ENCODE peak calls at places on chromosomes 13 and 19, in four cellular contexts. D, S, A and P are unnamed samples.

GRCh38 chr13:67147257-67148218 is 82.6 kb downstream of the PCDH9 start:
- DNase-seq in A (no peak), S (peak), D (peak), P (peak)

GRCh38 chr13:24921003-24921402 is 157.0 kb downstream of the RNF17 start:
- DNase-seq in A (no peak), S (no peak), D (no peak), P (no peak)

GRCh38 chr19:6138066-6138465 is 2.6 kb downstream of the ACSBG2 start:
- DNase-seq in D (peak), A (no peak), S (peak), P (no peak)

GRCh38 chr13:37984357-37984756 is 114.8 kb upstream of the TRPC4 start:
- DNase-seq in D (peak), A (no peak), S (no peak), P (no peak)

GRCh38 chr13:41645313-41645712 is 188.0 kb downstream of the RGCC start:
- DNase-seq in S (peak), A (no peak), D (peak), P (no peak)

GRCh38 chr13:50468849-50469669 is 374.4 kb downstream of the DLEU7 start:
- DNase-seq in S (no peak), A (no peak), D (no peak), P (no peak)

GRCh38 chr19:15629003-15629880 is 11.5 kb upstream of the CYP4F3 start:
- DNase-seq in S (peak), A (peak), D (peak), P (peak)

GRCh38 chr13:40440990-40441820 is 225.2 kb downstream of the FOXO1 start:
- DNase-seq in D (peak), S (peak), A (peak), P (peak)

GRCh38 chr19:45264781-45265317 is 13.8 kb downstream of the MARK4 start:
- DNase-seq in S (no peak), D (no peak), A (no peak), P (no peak)

GRCh38 chr13:112561478-112561877 is 26.5 kb downstream of the TUBGCP3 start:
- DNase-seq in S (no peak), D (no peak), A (no peak), P (no peak)

GRCh38 chr19:16143399-16144215 is at the start of gene HSH2D:
- DNase-seq in S (no peak), D (no peak), A (no peak), P (peak)

GRCh38 chr13:94313321-94313720 is 166.2 kb downstream of the DCT start:
- DNase-seq in A (no peak), S (no peak), D (peak), P (no peak)

GRCh38 chr19:40607311-40607871 is 6.2 kb downstream of the LTBP4 start:
- DNase-seq in D (no peak), S (no peak), A (peak), P (no peak)

GRCh38 chr19:14375055-14375581 is 6.1 kb upstream of the ADGRE5 start:
- DNase-seq in A (no peak), S (no peak), D (no peak), P (peak)

GRCh38 chr19:56727731-56728130 is 56.2 kb upstream of the ZNF835 start:
- DNase-seq in A (no peak), D (no peak), S (no peak), P (no peak)

GRCh38 chr13:91805605-91806004 is 407.2 kb downstream of the GPC5 start:
- DNase-seq in D (no peak), S (no peak), A (no peak), P (no peak)

GRCh38 chr13:31046711-31047279 is 114.3 kb downstream of the TEX26 start:
- DNase-seq in D (peak), S (peak), A (peak), P (peak)

GRCh38 chr19:48043675-48044258 is at the start of gene CABP5:
- DNase-seq in D (no peak), A (no peak), S (no peak), P (no peak)

GRCh38 chr19:40604647-40605200 is 3.6 kb downstream of the LTBP4 start:
- DNase-seq in A (peak), S (no peak), D (no peak), P (peak)

GRCh38 chr13:41311607-41312500 is 787 bp downstream of the NAA16 start:
- DNase-seq in D (peak), A (peak), S (no peak), P (peak)

GRCh38 chr19:39428309-39429112 is 7.2 kb downstream of the RPS16 start:
- DNase-seq in S (peak), D (peak), A (peak), P (peak)

GRCh38 chr13:22148187-22148586 is 477.3 kb downstream of the FGF9 start:
- DNase-seq in S (no peak), D (no peak), A (no peak), P (no peak)

GRCh38 chr13:107563099-107563925 is 652.0 kb downstream of the LIG4 start:
- DNase-seq in A (no peak), S (no peak), D (no peak), P (no peak)

GRCh38 chr19:50969413-50969760 is at the start of gene KLK6:
- DNase-seq in A (no peak), D (no peak), S (no peak), P (no peak)

GRCh38 chr13:26508885-26509284 is 48.6 kb upstream of the WASF3 start:
- DNase-seq in D (peak), S (peak), A (peak), P (peak)

GRCh38 chr13:28049215-28049614 is 51.2 kb downstream of the FLT3 start:
- DNase-seq in S (no peak), A (no peak), D (no peak), P (no peak)

GRCh38 chr13:35648109-35648508 is 171.6 kb upstream of the MAB21L1 start:
- DNase-seq in S (no peak), A (no peak), D (peak), P (no peak)

GRCh38 chr13:49858183-49858856 is 65.8 kb upstream of the KPNA3 start:
- DNase-seq in A (no peak), S (peak), D (peak), P (no peak)

GRCh38 chr19:4089400-4089908 is 22.8 kb upstream of the ZBTB7A start:
- DNase-seq in A (no peak), D (no peak), S (no peak), P (peak)

GRCh38 chr19:12745166-12745897 is 6.3 kb upstream of the BEST2 start:
- DNase-seq in A (no peak), D (no peak), S (no peak), P (no peak)

GRCh38 chr13:74132768-74133656 is 1.2 kb downstream of the KLF12 start:
- DNase-seq in A (peak), D (no peak), S (no peak), P (peak)

GRCh38 chr19:30516586-30516985 is 144.4 kb downstream of the ZNF536 start:
- DNase-seq in D (no peak), S (peak), A (no peak), P (no peak)

GRCh38 chr19:10553943-10554381 is 10.3 kb downstream of the ATG4D start:
- DNase-seq in D (no peak), A (no peak), S (no peak), P (no peak)

GRCh38 chr19:10553087-10553667 is 9.5 kb downstream of the ATG4D start:
- DNase-seq in A (no peak), D (no peak), S (no peak), P (no peak)

GRCh38 chr19:10555613-10555979 is 10.2 kb downstream of the KRI1 start:
- DNase-seq in S (no peak), A (no peak), D (no peak), P (no peak)

GRCh38 chr19:10552596-10553053 is 8.9 kb downstream of the ATG4D start:
- DNase-seq in D (peak), S (no peak), A (no peak), P (no peak)

DNA sequence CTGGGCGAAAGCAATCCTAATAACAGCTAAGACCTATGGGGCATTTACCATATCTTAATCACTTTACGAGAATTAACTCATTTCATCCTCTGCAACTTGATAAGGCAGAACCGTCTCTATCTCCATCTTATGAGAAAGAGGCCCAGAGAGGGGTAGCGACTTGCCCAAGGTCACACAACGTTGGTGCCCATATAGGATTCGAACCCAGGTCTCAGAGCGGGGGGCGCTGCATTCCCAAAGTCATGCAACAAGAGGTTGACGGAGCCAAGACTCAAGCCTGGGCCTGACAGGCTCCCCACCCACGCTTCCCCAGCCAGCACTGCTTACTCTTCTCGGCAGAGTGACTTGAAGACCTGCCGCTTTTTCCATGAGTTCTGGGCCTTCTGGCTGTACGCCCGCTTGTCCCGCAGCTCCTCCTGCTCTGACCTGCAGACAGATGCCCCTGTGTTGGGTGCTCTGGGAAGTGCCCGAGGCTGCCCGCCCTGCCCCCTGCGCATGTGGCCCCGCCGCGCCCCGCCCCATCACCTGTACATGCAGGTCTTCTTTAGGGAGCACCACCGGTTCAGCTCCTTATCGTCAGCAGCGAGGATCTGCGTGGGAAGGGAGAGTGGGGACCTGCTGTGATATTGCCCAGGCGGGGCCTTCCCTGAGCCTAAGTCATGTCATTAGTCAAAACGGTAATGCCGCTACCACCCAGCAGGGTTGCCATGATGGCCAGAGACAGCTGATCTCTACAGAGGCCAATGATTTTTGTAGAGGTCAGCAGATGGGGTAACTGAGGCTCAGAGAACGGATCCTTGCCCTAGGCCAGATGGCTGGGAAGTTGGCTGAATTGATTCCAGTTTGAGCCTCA is 10.8 kb downstream of the KRI1 start:
- DNase-seq in S (no peak), A (no peak), D (no peak), P (no peak)
- TF ChIP-seq CTCF in S (no peak), A (no peak), D (no peak), P (no peak)

GRCh38 chr19:42313096-42313839 is at the start of gene TMEM145:
- DNase-seq in A (peak), D (peak), S (no peak), P (no peak)
- H3K4me3 ChIP-seq in A (peak), D (peak), S (peak), P (peak)

GRCh38 chr19:24140591-24140990 is 53.6 kb downstream of the ZNF254 start:
- DNase-seq in S (no peak), D (no peak), A (no peak), P (no peak)

GRCh38 chr19:24142771-24143170 is 55.8 kb downstream of the ZNF254 start:
- DNase-seq in D (no peak), S (no peak), A (no peak), P (no peak)

GRCh38 chr19:24140099-24140498 is 53.1 kb downstream of the ZNF254 start:
- DNase-seq in A (no peak), D (peak), S (peak), P (no peak)

GRCh38 chr19:24141612-24142011 is 54.6 kb downstream of the ZNF254 start:
- DNase-seq in A (no peak), D (no peak), S (no peak), P (no peak)
- TF ChIP-seq CTCF in A (no peak), D (no peak), S (no peak), P (no peak)

DNA sequence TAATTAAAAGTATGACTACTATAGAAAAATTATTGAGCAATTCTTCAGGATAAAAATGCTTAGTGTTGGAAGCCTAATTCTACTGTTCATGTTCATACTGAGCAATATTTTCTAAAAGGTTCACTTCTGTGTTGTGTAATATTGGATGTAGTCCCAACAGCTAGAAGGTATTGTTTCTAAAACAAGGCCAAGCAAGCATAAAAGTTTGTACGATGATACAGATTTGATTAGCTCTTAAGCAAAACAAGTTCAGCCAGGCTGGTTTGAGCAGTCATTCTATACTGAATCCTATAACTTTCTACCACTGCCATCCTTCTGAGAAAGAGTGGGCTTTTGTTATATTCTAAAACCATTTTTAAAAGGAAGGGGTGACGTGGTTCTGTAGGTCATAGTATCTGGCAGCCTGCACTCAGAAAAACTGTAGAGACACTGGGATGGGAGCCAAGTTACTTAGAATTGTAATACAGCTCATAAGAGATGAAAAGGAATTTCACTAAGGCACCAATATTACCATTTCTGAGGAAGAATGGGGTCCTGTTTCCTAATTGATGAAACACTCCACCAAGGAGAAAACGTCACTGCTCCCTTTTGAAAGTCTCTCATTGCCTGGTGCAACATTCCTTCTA is 275.0 kb upstream of the DACH1 start:
- DNase-seq in S (no peak), A (no peak), D (peak), P (no peak)
- H3K4me3 ChIP-seq in S (no peak), A (no peak), D (no peak), P (no peak)

GRCh38 chr13:106028916-106029315 is 506.5 kb downstream of the EFNB2 start:
- DNase-seq in D (no peak), S (peak), A (no peak), P (no peak)

GRCh38 chr13:106029901-106030300 is 505.6 kb downstream of the EFNB2 start:
- DNase-seq in D (no peak), A (no peak), S (no peak), P (no peak)

GRCh38 chr13:106034201-106034600 is 501.3 kb downstream of the EFNB2 start:
- DNase-seq in A (no peak), D (peak), S (no peak), P (no peak)

GRCh38 chr13:106036870-106037269 is 498.6 kb downstream of the EFNB2 start:
- DNase-seq in D (no peak), A (no peak), S (no peak), P (no peak)

DNA sequence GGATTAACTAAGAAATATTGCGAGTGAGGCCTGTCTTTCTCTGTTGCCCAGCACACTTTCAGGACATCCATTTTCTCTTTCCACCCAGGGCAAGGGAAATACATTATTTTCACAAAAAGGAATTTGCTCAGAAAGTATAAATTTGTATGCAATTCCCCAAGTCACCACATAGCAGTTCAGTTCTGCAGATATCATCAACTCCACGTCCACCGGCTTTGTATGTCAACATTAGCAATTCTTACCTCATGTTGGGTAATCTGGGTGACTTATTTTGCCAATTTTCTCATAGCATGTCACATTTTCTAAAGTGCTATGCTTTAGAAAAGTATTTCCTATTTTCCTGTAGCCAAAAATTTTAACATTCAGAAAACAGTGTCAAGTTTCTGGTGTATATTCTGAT is 501.8 kb downstream of the EFNB2 start:
- DNase-seq in D (peak), S (peak), A (no peak), P (no peak)
- TF ChIP-seq CTCF in D (peak), S (peak), A (no peak), P (no peak)

DNA sequence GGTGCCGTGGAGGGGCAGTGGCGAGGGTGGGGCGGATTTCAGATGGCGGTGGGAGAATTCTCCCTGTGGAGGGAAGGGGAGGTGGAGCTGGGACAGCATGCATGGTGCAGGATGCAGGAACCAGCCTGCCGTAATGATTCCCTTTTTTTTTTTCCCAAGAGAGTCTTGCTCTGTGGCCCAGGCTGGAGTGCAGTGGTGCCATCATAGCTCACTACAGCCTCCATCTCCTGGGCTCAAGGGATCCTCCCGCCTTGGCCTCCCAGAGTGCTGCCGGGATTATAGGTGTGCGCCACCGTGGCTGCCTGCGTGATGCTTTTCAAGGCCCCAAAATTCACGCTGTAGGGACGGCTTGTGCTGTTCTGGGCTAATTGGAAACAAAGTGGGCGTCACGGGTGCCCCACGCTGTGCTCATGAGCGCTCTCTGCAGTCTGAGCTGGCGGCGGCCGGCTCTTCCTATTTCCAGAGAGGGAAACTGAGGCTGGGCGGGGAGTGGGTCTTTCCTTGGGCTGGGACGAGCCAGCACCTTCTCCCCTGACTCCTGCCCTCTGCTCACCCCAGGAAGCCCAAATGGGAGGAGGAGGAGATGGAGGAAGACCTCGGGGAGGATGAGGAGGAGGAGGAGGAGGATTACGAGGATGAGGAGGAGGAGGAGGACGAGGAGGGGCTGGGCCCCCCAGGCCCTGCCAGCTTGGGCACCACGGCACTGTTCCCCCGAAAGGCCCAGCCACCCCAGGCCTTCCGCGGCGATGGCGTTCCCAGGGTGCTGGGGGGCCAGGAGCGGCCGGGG is 6.2 kb downstream of the ARID3A start:
- DNase-seq in S (no peak), A (no peak), D (no peak), P (no peak)
- H3K4me3 ChIP-seq in S (peak), A (no peak), D (no peak), P (no peak)